ENCODE peak calls at places on chromosomes 1 and 21, in eight cellular contexts. J is 8988T; S is stimulated activated effector memory CD8-positive, alpha-beta T cell treated with anti-CD3 and anti-CD28 coated beads, Interleukin-12 subunit alpha, Interleukin-12 subunit beta, amount 100 ng/mL, for 72 hours; X is CD4-positive, alpha-beta T cell; O is HS-5; D is non-pigmented ciliary epithelial cell; C is HTR-8/SVneo; N is HT1080. I is an unnamed sample.

GRCh38 chr21:16708431-16708830 is 804.4 kb upstream of the CXADR start:
- DNase-seq in S (no peak), D (no peak), J (no peak), C (no peak), X (no peak), N (no peak), O (peak; percentile 11), I (no peak)

GRCh38 chr1:114153051-114153620 is 533 bp downstream of the SYT6 start:
- DNase-seq in O (no peak), J (no peak), S (no peak), X (no peak), D (no peak), C (no peak), N (no peak), I (no peak)

GRCh38 chr1:226597616-226598454 is 49.3 kb downstream of the STUM start:
- DNase-seq in O (no peak), D (no peak), X (no peak), N (no peak), J (no peak), S (no peak), C (no peak), I (no peak)

GRCh38 chr1:232302376-232303049 is 327.4 kb downstream of the SIPA1L2 start:
- DNase-seq in O (no peak), X (no peak), J (no peak), S (no peak), C (no peak), N (no peak), D (no peak), I (no peak)

GRCh38 chr21:36759348-36760083 is 60.6 kb downstream of the SIM2 start:
- DNase-seq in D (no peak), C (no peak), J (no peak), O (no peak), N (no peak), X (no peak), S (no peak), I (no peak)

GRCh38 chr1:241605146-241605805 is 34.9 kb downstream of the CHML start:
- DNase-seq in X (no peak), J (no peak), S (no peak), O (no peak), C (peak; percentile 20), N (no peak), D (no peak), I (no peak)

GRCh38 chr1:3944621-3944914 is 44.5 kb upstream of the C1orf174 start:
- DNase-seq in S (no peak), J (no peak), D (no peak), N (no peak), O (no peak), X (no peak), C (no peak), I (no peak)

GRCh38 chr1:6423321-6423999 is 1.1 kb upstream of the ESPN start:
- DNase-seq in O (peak; percentile 44), D (no peak), C (peak; percentile 73), N (peak; percentile 86), J (peak; percentile 92), X (peak; percentile 72), S (peak; percentile 55), I (peak; percentile 80)

GRCh38 chr1:211343607-211344334 is 17.1 kb downstream of the TRAF5 start:
- DNase-seq in S (no peak), X (no peak), N (no peak), C (no peak), O (no peak), J (no peak), D (no peak), I (no peak)

GRCh38 chr21:31162827-31163226 is 124.6 kb upstream of the KRTAP19-8 start:
- DNase-seq in J (no peak), C (no peak), N (peak; percentile 28), O (no peak), S (no peak), X (no peak), D (no peak), I (no peak)

GRCh38 chr1:242205622-242206489 is 207.0 kb upstream of the MAP1LC3C start:
- DNase-seq in X (no peak), J (no peak), S (no peak), D (no peak), N (peak; percentile 90), O (no peak), C (no peak), I (no peak)